ENCODE peak calls at places on chromosomes 3 and 15, in six cellular contexts. W is kidney epithelial cell, I is HTR-8/SVneo, U is HT1080, D is stomach, M is testis. B is an unnamed sample.

GRCh38 chr15:68418611-68419161 is 13.3 kb downstream of the ITGA11 start:
- DNase-seq in W (no peak), D (peak; percentile 53), I (no peak), U (no peak), M (peak; percentile 28), B (peak; percentile 54)

GRCh38 chr3:51931756-51932155 is 9.9 kb downstream of the RRP9 start:
- DNase-seq in U (no peak), I (no peak), D (no peak), M (no peak), W (no peak), B (no peak)

GRCh38 chr3:176683382-176683781 is 513.9 kb downstream of the TBL1XR1 start:
- DNase-seq in U (no peak), I (no peak), M (no peak), D (no peak), W (no peak), B (no peak)

GRCh38 chr3:73216310-73216709 is 154.9 kb downstream of the EBLN2 start:
- DNase-seq in U (no peak), I (no peak), W (no peak), M (no peak), D (no peak), B (no peak)

GRCh38 chr15:90550919-90551318 is 21.2 kb downstream of the CRTC3 start:
- DNase-seq in W (no peak), D (no peak), M (no peak), U (no peak), I (no peak), B (peak; percentile 37)

GRCh38 chr3:13884851-13885703 is 5.2 kb upstream of the WNT7A start:
- DNase-seq in W (no peak), U (peak; percentile 31), I (peak; percentile 49), D (peak; percentile 68), M (peak; percentile 76), B (peak; percentile 57)

GRCh38 chr3:129183569-129184395 is at the start of gene CNBP:
- DNase-seq in M (peak; percentile 95), U (peak; percentile 98), W (peak; percentile 61), D (peak; percentile 96), I (peak; percentile 95), B (peak; percentile 92)

GRCh38 chr3:63791974-63792373 is 27.1 kb upstream of the C3orf49 start:
- DNase-seq in D (no peak), M (no peak), U (no peak), W (no peak), I (peak; percentile 29), B (no peak)

GRCh38 chr15:73335471-73335870 is 33.3 kb downstream of the HCN4 start:
- DNase-seq in D (no peak), U (no peak), I (no peak), M (no peak), W (no peak), B (no peak)

GRCh38 chr3:30315452-30315851 is 290.9 kb upstream of the TGFBR2 start:
- DNase-seq in D (no peak), W (no peak), M (no peak), U (no peak), I (no peak), B (no peak)